ENCODE peak calls at places on chromosomes 4 and X, in four cellular contexts. U, T, X and M are unnamed samples.

GRCh38 chrX:53831662-53832635 is 145.4 kb upstream of the HUWE1 start:
- DNase-seq in T (peak), U (peak), X (peak), M (peak)

GRCh38 chr4:1731180-1731579 is 9.9 kb downstream of the TACC3 start:
- DNase-seq in X (no peak), T (no peak), U (no peak), M (no peak)

GRCh38 chrX:13432776-13433605 is 113.1 kb upstream of the ATXN3L start:
- DNase-seq in X (no peak), T (no peak), U (no peak), M (no peak)

GRCh38 chr4:19776929-19777328 is 474.8 kb upstream of the SLIT2 start:
- DNase-seq in T (no peak), X (no peak), U (no peak), M (no peak)

GRCh38 chr4:86592553-86593249 is 1.4 kb upstream of the PTPN13 start:
- DNase-seq in X (no peak), U (no peak), T (no peak), M (no peak)

GRCh38 chrX:136209751-136210150 is 41.4 kb downstream of the MAP7D3 start:
- DNase-seq in X (no peak), U (no peak), T (no peak), M (no peak)

GRCh38 chr4:158771776-158772175 is 3.0 kb downstream of the FNIP2 start:
- DNase-seq in U (no peak), T (no peak), X (no peak), M (no peak)

GRCh38 chr4:26120098-26120795 is 200.6 kb upstream of the RBPJ start:
- DNase-seq in U (no peak), T (no peak), X (peak), M (no peak)

GRCh38 chrX:40154229-40154852 is 56.6 kb upstream of the BCOR start:
- DNase-seq in X (peak), T (no peak), U (peak), M (peak)

GRCh38 chrX:43707812-43708548 is 51.9 kb downstream of the MAOA start:
- DNase-seq in U (no peak), X (no peak), T (no peak), M (no peak)

GRCh38 chr4:139189417-139189749 is 12.4 kb upstream of the ELF2 start:
- DNase-seq in T (no peak), X (no peak), U (no peak), M (peak)

GRCh38 chrX:28847423-28847822 is 260.2 kb downstream of the IL1RAPL1 start:
- DNase-seq in U (peak), X (no peak), T (no peak), M (no peak)

DNA sequence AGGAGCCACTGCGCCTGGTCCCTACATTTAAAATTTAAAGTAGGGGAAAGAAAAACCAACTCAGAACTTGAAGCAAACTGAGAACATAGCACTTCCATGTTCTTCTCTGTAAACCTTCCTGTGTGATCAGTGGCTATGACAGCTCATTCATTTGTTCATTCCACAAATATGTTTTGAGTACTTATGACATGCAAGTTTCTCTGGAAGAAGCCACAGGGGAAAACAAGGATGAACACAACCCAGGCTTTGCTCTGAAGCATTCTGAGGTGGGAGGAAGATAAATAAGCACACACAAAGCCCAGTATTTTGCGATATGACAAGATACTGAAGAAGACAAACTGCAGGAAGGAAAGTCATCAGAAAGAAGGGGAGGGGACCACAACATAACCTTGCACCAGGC is 96.4 kb downstream of the CHIC2 start:
- DNase-seq in U (no peak), X (no peak), T (no peak), M (no peak)
- TF ChIP-seq ETV6 in U (no peak), X (no peak), T (no peak), M (no peak)

GRCh38 chr4:8860096-8860891 is 11.3 kb downstream of the HMX1 start:
- DNase-seq in T (no peak), U (peak), X (no peak), M (no peak)
- TF ChIP-seq ETV6 in T (no peak), U (no peak), X (no peak), M (no peak)

GRCh38 chrX:65828599-65828998 is 161.1 kb downstream of the MSN start:
- DNase-seq in U (no peak), T (no peak), X (no peak), M (no peak)
- TF ChIP-seq ETV6 in U (no peak), T (no peak), X (no peak), M (no peak)

GRCh38 chr4:169150806-169151205 is 120.0 kb downstream of the SH3RF1 start:
- DNase-seq in U (no peak), T (no peak), X (no peak), M (no peak)

GRCh38 chr4:169152104-169152503 is 118.7 kb downstream of the SH3RF1 start:
- DNase-seq in U (no peak), T (no peak), X (no peak), M (no peak)

GRCh38 chr4:169153451-169153850 is 117.3 kb downstream of the SH3RF1 start:
- DNase-seq in X (no peak), T (no peak), U (no peak), M (no peak)

GRCh38 chr4:169152899-169153298 is 117.9 kb downstream of the SH3RF1 start:
- DNase-seq in U (peak), X (no peak), T (no peak), M (peak)

DNA sequence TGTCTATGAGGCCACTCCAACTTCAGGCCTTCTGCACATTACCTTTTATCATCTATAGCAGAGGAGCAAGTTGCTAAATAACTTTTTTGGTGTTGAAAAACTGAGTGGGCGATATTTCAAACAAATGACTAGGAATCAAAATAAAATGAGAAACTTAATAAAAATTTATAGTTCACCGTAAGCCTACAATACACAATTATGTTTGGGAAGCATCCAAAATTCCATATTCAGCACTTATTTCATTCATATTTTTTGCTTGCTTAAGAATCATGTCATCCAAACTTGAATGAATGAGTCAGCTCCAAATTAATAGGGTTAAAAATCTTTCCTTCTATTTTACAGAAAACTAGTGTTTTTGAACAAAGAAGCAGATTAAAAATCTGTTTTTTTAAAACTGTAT is 119.1 kb downstream of the SH3RF1 start:
- DNase-seq in X (no peak), U (no peak), T (no peak), M (no peak)
- TF ChIP-seq ETV6 in X (no peak), U (no peak), T (no peak), M (no peak)

DNA sequence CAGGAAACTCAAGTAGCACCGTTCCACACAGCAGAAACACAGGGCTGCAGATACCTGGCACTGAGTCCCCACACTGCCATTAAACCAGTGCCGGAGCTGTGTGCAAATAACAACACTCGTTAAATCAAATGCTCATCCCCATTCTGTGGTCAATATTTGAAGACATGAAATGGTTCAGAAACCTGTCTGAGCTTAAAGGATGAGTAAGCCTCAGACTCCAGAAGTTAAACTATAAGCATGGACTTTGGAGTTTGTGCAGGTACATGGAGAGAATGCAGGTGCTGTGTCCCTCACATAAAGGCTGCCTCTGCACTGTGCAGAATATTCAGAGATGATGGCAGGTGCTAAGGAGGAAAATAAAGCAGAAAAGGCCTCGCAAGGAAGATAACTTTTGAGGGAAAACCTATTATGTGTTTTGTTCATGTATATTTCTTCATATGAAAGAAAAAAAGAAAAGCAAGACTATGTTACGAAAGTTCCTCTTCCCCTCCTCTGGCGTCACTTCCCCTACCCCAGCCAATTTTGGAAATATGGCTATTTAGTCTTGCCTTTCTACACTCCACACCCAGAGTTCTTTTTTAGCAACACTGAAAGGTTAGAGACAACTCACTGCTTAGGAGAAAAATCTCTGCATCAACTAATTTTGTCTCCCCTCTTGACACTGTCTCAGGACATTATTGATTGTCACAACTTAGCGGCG is 4.6 kb downstream of the MPP1 start:
- DNase-seq in U (no peak), X (peak), T (no peak), M (no peak)
- TF ChIP-seq ETV6 in U (no peak), X (no peak), T (no peak), M (no peak)

GRCh38 chrX:153763989-153764755 is at the start of gene PLXNB3:
- DNase-seq in X (peak), T (peak), U (peak), M (peak)

GRCh38 chrX:153766871-153767673 is 3.0 kb downstream of the PLXNB3 start:
- DNase-seq in T (no peak), X (no peak), U (no peak), M (peak)

GRCh38 chrX:153766098-153766817 is 2.2 kb downstream of the PLXNB3 start:
- DNase-seq in U (no peak), X (peak), T (no peak), M (peak)

GRCh38 chrX:153764786-153765137 is 713 bp downstream of the PLXNB3 start:
- DNase-seq in X (peak), U (no peak), T (no peak), M (no peak)

GRCh38 chrX:153765138-153766079 is 1.4 kb downstream of the PLXNB3 start:
- DNase-seq in X (peak), T (no peak), U (no peak), M (peak)
- TF ChIP-seq ETV6 in X (no peak), T (no peak), U (no peak), M (peak)